ENCODE peak calls at places on chromosomes 1 and 21, in five cellular contexts. One of them, this sample, is unnamed. For H3K4me1 and H3K27me3, the result is how much of the 10 kb centered on the place peaks cover.

GRCh38 chr1:187638733-187639132 is 810.0 kb downstream of the PLA2G4A start:
- DNase-seq in K562: no peak
- DNase-seq in PC-3: no peak
- DNase-seq in tibial nerve: no peak
- DNase-seq in lower lobe of right lung: no peak
- DNase-seq in this sample: no peak

GRCh38 chr1:245153645-245154428 is 948 bp upstream of the KIF26B start:
- DNase-seq in PC-3: peak
- DNase-seq in K562: peak
- DNase-seq in lower lobe of right lung: peak
- DNase-seq in tibial nerve: no peak
- DNase-seq in this sample: peak

GRCh38 chr1:183093821-183094287 is 70.6 kb downstream of the LAMC1 start:
- DNase-seq in PC-3: peak
- DNase-seq in tibial nerve: no peak
- DNase-seq in K562: no peak
- DNase-seq in lower lobe of right lung: no peak
- DNase-seq in this sample: peak

GRCh38 chr1:228935198-228935663 is 200.0 kb downstream of the RHOU start:
- DNase-seq in lower lobe of right lung: no peak
- DNase-seq in tibial nerve: no peak
- DNase-seq in K562: no peak
- DNase-seq in PC-3: no peak
- DNase-seq in this sample: no peak

GRCh38 chr1:214448536-214448935 is 102.9 kb downstream of the PTPN14 start:
- DNase-seq in PC-3: no peak
- DNase-seq in K562: no peak
- DNase-seq in lower lobe of right lung: no peak
- DNase-seq in tibial nerve: no peak
- DNase-seq in this sample: no peak

GRCh38 chr1:93980320-93980744 is 71.1 kb upstream of the GCLM start:
- DNase-seq in PC-3: peak
- DNase-seq in K562: peak
- DNase-seq in tibial nerve: no peak
- DNase-seq in lower lobe of right lung: no peak
- DNase-seq in this sample: no peak

GRCh38 chr1:206507395-206508129 is at the start of gene RASSF5:
- DNase-seq in lower lobe of right lung: peak
- DNase-seq in PC-3: peak
- DNase-seq in tibial nerve: peak
- DNase-seq in K562: peak
- DNase-seq in this sample: no peak

GRCh38 chr1:62271932-62272728 is 47.1 kb downstream of the KANK4 start:
- DNase-seq in K562: no peak
- DNase-seq in lower lobe of right lung: no peak
- DNase-seq in tibial nerve: no peak
- DNase-seq in PC-3: no peak
- DNase-seq in this sample: no peak

GRCh38 chr1:17250601-17251000 is 1.7 kb downstream of the PADI3 start:
- DNase-seq in PC-3: peak
- DNase-seq in K562: no peak
- DNase-seq in tibial nerve: no peak
- DNase-seq in lower lobe of right lung: no peak
- DNase-seq in this sample: no peak

GRCh38 chr1:38826262-38826661 is 33.3 kb downstream of the RRAGC start:
- DNase-seq in lower lobe of right lung: no peak
- DNase-seq in tibial nerve: no peak
- DNase-seq in PC-3: no peak
- DNase-seq in K562: no peak
- DNase-seq in this sample: no peak

GRCh38 chr1:44884746-44885145 is 41.7 kb upstream of the PTCH2 start:
- DNase-seq in tibial nerve: peak
- DNase-seq in lower lobe of right lung: no peak
- DNase-seq in PC-3: no peak
- DNase-seq in K562: no peak
- DNase-seq in this sample: peak

GRCh38 chr1:63122051-63122450 is 200.3 kb upstream of the FOXD3 start:
- DNase-seq in K562: no peak
- DNase-seq in tibial nerve: no peak
- DNase-seq in PC-3: no peak
- DNase-seq in lower lobe of right lung: no peak
- DNase-seq in this sample: no peak

GRCh38 chr1:185987611-185988441 is 253.6 kb downstream of the HMCN1 start:
- DNase-seq in lower lobe of right lung: no peak
- DNase-seq in tibial nerve: no peak
- DNase-seq in K562: no peak
- DNase-seq in PC-3: no peak
- DNase-seq in this sample: no peak

GRCh38 chr1:28867850-28868249 is 46.5 kb upstream of the EPB41 start:
- DNase-seq in tibial nerve: no peak
- DNase-seq in PC-3: no peak
- DNase-seq in lower lobe of right lung: no peak
- DNase-seq in K562: no peak
- DNase-seq in this sample: no peak

GRCh38 chr1:223363856-223364684 is at the start of gene SUSD4:
- DNase-seq in tibial nerve: no peak
- DNase-seq in PC-3: peak
- DNase-seq in lower lobe of right lung: peak
- DNase-seq in K562: peak
- DNase-seq in this sample: peak

GRCh38 chr1:237709355-237709754 is 181.4 kb downstream of the ZP4 start:
- DNase-seq in lower lobe of right lung: no peak
- DNase-seq in PC-3: no peak
- DNase-seq in tibial nerve: no peak
- DNase-seq in K562: no peak
- DNase-seq in this sample: no peak

GRCh38 chr1:65359888-65360287 is 50.5 kb downstream of the DNAJC6 start:
- DNase-seq in K562: no peak
- DNase-seq in PC-3: no peak
- DNase-seq in lower lobe of right lung: no peak
- DNase-seq in tibial nerve: no peak
- DNase-seq in this sample: no peak

GRCh38 chr21:31654340-31654739 is 5.2 kb upstream of the SOD1 start:
- DNase-seq in K562: no peak
- DNase-seq in lower lobe of right lung: no peak
- DNase-seq in PC-3: no peak
- DNase-seq in tibial nerve: no peak
- DNase-seq in this sample: no peak

GRCh38 chr1:33455537-33456301 is 16.7 kb upstream of the ZSCAN20 start:
- DNase-seq in lower lobe of right lung: no peak
- DNase-seq in PC-3: peak
- DNase-seq in tibial nerve: peak
- DNase-seq in K562: peak
- DNase-seq in this sample: peak

GRCh38 chr1:103949714-103950113 is 200.0 kb downstream of the AMY1C start:
- DNase-seq in tibial nerve: no peak
- DNase-seq in K562: no peak
- DNase-seq in PC-3: no peak
- DNase-seq in lower lobe of right lung: no peak
- DNase-seq in this sample: no peak

GRCh38 chr1:1230656-1231399 is 973 bp downstream of the SDF4 start:
- DNase-seq in lower lobe of right lung: no peak
- DNase-seq in PC-3: peak
- DNase-seq in tibial nerve: no peak
- DNase-seq in K562: peak
- DNase-seq in this sample: peak

GRCh38 chr1:212606042-212606733 is 2.4 kb upstream of the ATF3 start:
- DNase-seq in lower lobe of right lung: no peak
- DNase-seq in tibial nerve: no peak
- DNase-seq in PC-3: no peak
- DNase-seq in K562: no peak
- DNase-seq in this sample: no peak

GRCh38 chr1:34162852-34163766 is 1.9 kb downstream of the CSMD2 start:
- DNase-seq in lower lobe of right lung: peak
- DNase-seq in tibial nerve: peak
- DNase-seq in PC-3: peak
- DNase-seq in K562: peak
- DNase-seq in this sample: peak

GRCh38 chr1:42953182-42954180 is 5.2 kb downstream of the SLC2A1 start:
- DNase-seq in K562: no peak
- DNase-seq in PC-3: no peak
- DNase-seq in tibial nerve: no peak
- DNase-seq in lower lobe of right lung: no peak
- DNase-seq in this sample: no peak

GRCh38 chr21:44626673-44627143 is at the start of gene KRTAP10-9:
- DNase-seq in tibial nerve: no peak
- DNase-seq in PC-3: no peak
- DNase-seq in lower lobe of right lung: no peak
- DNase-seq in K562: no peak
- DNase-seq in this sample: no peak

GRCh38 chr21:36478207-36478701 is 1.7 kb downstream of the CLDN14 start:
- DNase-seq in K562: no peak
- DNase-seq in PC-3: peak
- DNase-seq in lower lobe of right lung: no peak
- DNase-seq in tibial nerve: no peak
- DNase-seq in this sample: no peak

GRCh38 chr1:89815611-89816010 is 5.2 kb upstream of the LRRC8D start:
- DNase-seq in lower lobe of right lung: no peak
- DNase-seq in PC-3: no peak
- DNase-seq in K562: no peak
- DNase-seq in tibial nerve: peak
- DNase-seq in this sample: no peak

GRCh38 chr1:211376807-211377206 is 50.2 kb downstream of the TRAF5 start:
- DNase-seq in lower lobe of right lung: no peak
- DNase-seq in K562: no peak
- DNase-seq in tibial nerve: no peak
- DNase-seq in PC-3: no peak
- DNase-seq in this sample: no peak

GRCh38 chr21:42237577-42237976 is 18.6 kb downstream of the ABCG1 start:
- DNase-seq in lower lobe of right lung: no peak
- DNase-seq in tibial nerve: no peak
- DNase-seq in PC-3: no peak
- DNase-seq in K562: no peak
- DNase-seq in this sample: no peak

GRCh38 chr21:42237161-42237560 is 18.2 kb downstream of the ABCG1 start:
- DNase-seq in lower lobe of right lung: no peak
- DNase-seq in K562: no peak
- DNase-seq in tibial nerve: no peak
- DNase-seq in PC-3: no peak
- DNase-seq in this sample: no peak

GRCh38 chr21:42235593-42235992 is 16.7 kb downstream of the ABCG1 start:
- DNase-seq in lower lobe of right lung: no peak
- DNase-seq in PC-3: no peak
- DNase-seq in K562: peak
- DNase-seq in tibial nerve: no peak
- DNase-seq in this sample: no peak

GRCh38 chr21:42236014-42236413 is 17.1 kb downstream of the ABCG1 start:
- DNase-seq in PC-3: no peak
- DNase-seq in tibial nerve: no peak
- DNase-seq in K562: no peak
- DNase-seq in lower lobe of right lung: no peak
- DNase-seq in this sample: no peak

GRCh38 chr21:42236693-42237092 is 17.8 kb downstream of the ABCG1 start:
- DNase-seq in PC-3: no peak
- DNase-seq in tibial nerve: no peak
- DNase-seq in lower lobe of right lung: no peak
- DNase-seq in K562: no peak
- DNase-seq in this sample: no peak
- H3K4me1 ChIP-seq in PC-3: under half
- H3K4me1 ChIP-seq in tibial nerve: under half
- H3K4me1 ChIP-seq in lower lobe of right lung: half or more
- H3K4me1 ChIP-seq in K562: under half
- H3K4me1 ChIP-seq in this sample: under half

GRCh38 chr1:234214911-234215892 is 158.1 kb upstream of the COA6 start:
- DNase-seq in tibial nerve: no peak
- DNase-seq in lower lobe of right lung: peak
- DNase-seq in K562: no peak
- DNase-seq in PC-3: no peak
- DNase-seq in this sample: no peak
- H3K4me3 ChIP-seq in tibial nerve: no peak
- H3K4me3 ChIP-seq in lower lobe of right lung: peak
- H3K4me3 ChIP-seq in K562: no peak
- H3K4me3 ChIP-seq in PC-3: peak
- H3K4me3 ChIP-seq in this sample: no peak

GRCh38 chr1:204286841-204287387 is 72.8 kb downstream of the PLEKHA6 start:
- DNase-seq in K562: no peak
- DNase-seq in tibial nerve: peak
- DNase-seq in lower lobe of right lung: peak
- DNase-seq in PC-3: peak
- DNase-seq in this sample: no peak

GRCh38 chr1:204286323-204286714 is 72.5 kb upstream of the GOLT1A start:
- DNase-seq in tibial nerve: no peak
- DNase-seq in lower lobe of right lung: no peak
- DNase-seq in PC-3: no peak
- DNase-seq in K562: no peak
- DNase-seq in this sample: no peak

GRCh38 chr1:204288061-204288588 is 71.6 kb downstream of the PLEKHA6 start:
- DNase-seq in lower lobe of right lung: peak
- DNase-seq in K562: no peak
- DNase-seq in PC-3: peak
- DNase-seq in tibial nerve: peak
- DNase-seq in this sample: peak

GRCh38 chr1:204285438-204286322 is 71.9 kb upstream of the GOLT1A start:
- DNase-seq in K562: no peak
- DNase-seq in PC-3: no peak
- DNase-seq in lower lobe of right lung: no peak
- DNase-seq in tibial nerve: no peak
- DNase-seq in this sample: no peak

GRCh38 chr1:204287466-204287881 is 72.3 kb downstream of the PLEKHA6 start:
- DNase-seq in K562: no peak
- DNase-seq in tibial nerve: no peak
- DNase-seq in lower lobe of right lung: no peak
- DNase-seq in PC-3: no peak
- DNase-seq in this sample: no peak
- H3K27me3 ChIP-seq in K562: half or more
- H3K27me3 ChIP-seq in tibial nerve: under half
- H3K27me3 ChIP-seq in lower lobe of right lung: under half
- H3K27me3 ChIP-seq in PC-3: under half
- H3K27me3 ChIP-seq in this sample: half or more

GRCh38 chr1:47590523-47591225 is 152.8 kb downstream of the FOXD2 start:
- DNase-seq in tibial nerve: no peak
- DNase-seq in lower lobe of right lung: no peak
- DNase-seq in K562: no peak
- DNase-seq in PC-3: no peak
- DNase-seq in this sample: no peak
- H3K4me1 ChIP-seq in tibial nerve: under half
- H3K4me1 ChIP-seq in lower lobe of right lung: under half
- H3K4me1 ChIP-seq in K562: under half
- H3K4me1 ChIP-seq in PC-3: under half
- H3K4me1 ChIP-seq in this sample: under half